ENCODE peak calls at places on chromosomes 1 and 21, in seven cellular contexts. U is neural crest cell, H is IMR-90, L is WTC11, W is heart left ventricle, A is AG10803, J is mucosa of descending colon. T is an unnamed sample.

GRCh38 chr1:52182874-52183400 is 41.0 kb downstream of the ZFYVE9 start:
- DNase-seq in U (no peak), H (no peak), L (no peak), W (no peak), A (no peak), J (no peak), T (no peak)

GRCh38 chr1:228647523-228648444 is 87.5 kb upstream of the RHOU start:
- DNase-seq in U (peak), H (no peak), L (peak), W (no peak), A (peak), J (peak), T (peak)

GRCh38 chr1:228446849-228447248 is 30.2 kb upstream of the TRIM17 start:
- DNase-seq in U (no peak), H (no peak), L (peak), W (no peak), A (no peak), J (no peak), T (no peak)

GRCh38 chr1:110438883-110439282 is 12.1 kb upstream of the PROK1 start:
- DNase-seq in U (no peak), H (peak), L (no peak), W (no peak), A (no peak), J (no peak), T (no peak)

GRCh38 chr1:160975026-160975425 is 20.4 kb upstream of the ITLN2 start:
- DNase-seq in U (no peak), H (no peak), L (no peak), W (no peak), A (no peak), J (no peak), T (no peak)

GRCh38 chr1:114549137-114549536 is 32.3 kb downstream of the BCAS2 start:
- DNase-seq in U (no peak), H (no peak), L (no peak), W (no peak), A (peak), J (no peak), T (no peak)

GRCh38 chr1:13807213-13807612 is 107.2 kb downstream of the PRDM2 start:
- DNase-seq in U (peak), H (no peak), L (peak), W (no peak), A (peak), J (peak), T (no peak)

GRCh38 chr1:7218210-7218832 is 433.1 kb downstream of the CAMTA1 start:
- DNase-seq in U (peak), H (peak), L (peak), W (no peak), A (peak), J (no peak), T (no peak)

GRCh38 chr1:200048244-200048643 is 20.7 kb downstream of the NR5A2 start:
- DNase-seq in U (no peak), H (no peak), L (peak), W (no peak), A (no peak), J (no peak), T (no peak)

GRCh38 chr1:172647987-172648386 is 10.9 kb upstream of the FASLG start:
- DNase-seq in U (no peak), H (no peak), L (no peak), W (no peak), A (no peak), J (no peak), T (no peak)

GRCh38 chr1:234272656-234273312 is 100.5 kb upstream of the COA6 start:
- DNase-seq in U (no peak), H (no peak), L (no peak), W (no peak), A (no peak), J (no peak), T (no peak)

GRCh38 chr1:203643213-203644045 is 16.8 kb downstream of the ATP2B4 start:
- DNase-seq in U (no peak), H (peak), L (no peak), W (no peak), A (no peak), J (no peak), T (no peak)

GRCh38 chr1:2825487-2826189 is 24.1 kb upstream of the TTC34 start:
- DNase-seq in U (no peak), H (no peak), L (no peak), W (no peak), A (no peak), J (no peak), T (no peak)

GRCh38 chr1:25724986-25725385 is 75.0 kb upstream of the SELENON start:
- DNase-seq in U (no peak), H (no peak), L (no peak), W (no peak), A (no peak), J (no peak), T (no peak)

GRCh38 chr1:36924282-36924791 is 110.0 kb downstream of the GRIK3 start:
- DNase-seq in U (peak), H (peak), L (peak), W (peak), A (peak), J (peak), T (peak)

GRCh38 chr1:94672934-94673333 is 131.4 kb upstream of the F3 start:
- DNase-seq in U (no peak), H (peak), L (no peak), W (no peak), A (peak), J (no peak), T (no peak)

GRCh38 chr21:15788847-15789548 is 59.2 kb downstream of the USP25 start:
- DNase-seq in U (no peak), H (peak), L (no peak), W (no peak), A (peak), J (no peak), T (no peak)

GRCh38 chr1:217542837-217543236 is 88.1 kb downstream of the GPATCH2 start:
- DNase-seq in U (no peak), H (no peak), L (no peak), W (no peak), A (no peak), J (no peak), T (no peak)

GRCh38 chr1:30822966-30823581 is 65.5 kb upstream of the LAPTM5 start:
- DNase-seq in U (no peak), H (no peak), L (no peak), W (no peak), A (peak), J (no peak), T (no peak)

GRCh38 chr1:154191990-154192450 is at the start of gene TPM3:
- DNase-seq in U (no peak), H (no peak), L (no peak), W (no peak), A (no peak), J (no peak), T (no peak)

GRCh38 chr1:25105836-25106235 is 126.5 kb downstream of the SYF2 start:
- DNase-seq in U (no peak), H (no peak), L (no peak), W (no peak), A (peak), J (no peak), T (no peak)

GRCh38 chr1:161738627-161739287 is 10.8 kb upstream of the DUSP12 start:
- DNase-seq in U (no peak), H (peak), L (peak), W (peak), A (peak), J (peak), T (peak)

GRCh38 chr21:16608209-16608830 is 878.5 kb downstream of the USP25 start:
- DNase-seq in U (no peak), H (no peak), L (no peak), W (no peak), A (no peak), J (no peak), T (no peak)

GRCh38 chr1:175152006-175152652 is 40.4 kb downstream of the KIAA0040 start:
- DNase-seq in U (peak), H (peak), L (peak), W (peak), A (peak), J (peak), T (peak)

GRCh38 chr1:181175356-181175755 is 86.9 kb downstream of the IER5 start:
- DNase-seq in U (no peak), H (no peak), L (no peak), W (no peak), A (no peak), J (no peak), T (no peak)

GRCh38 chr1:155759966-155760630 is 71.2 kb downstream of the DAP3 start:
- DNase-seq in U (no peak), H (no peak), L (no peak), W (no peak), A (peak), J (no peak), T (no peak)

GRCh38 chr1:204943495-204943894 is 72.8 kb downstream of the NFASC start:
- DNase-seq in U (no peak), H (no peak), L (no peak), W (no peak), A (no peak), J (no peak), T (no peak)

GRCh38 chr1:53946252-53947171 is at the start of gene LRRC42:
- DNase-seq in U (no peak), H (no peak), L (no peak), W (no peak), A (no peak), J (no peak), T (no peak)
- TF ChIP-seq CTCF in U (no peak), H (peak), L (no peak), W (no peak), A (no peak), J (no peak), T (no peak)

GRCh38 chr1:21898326-21899155 is 38.6 kb downstream of the HSPG2 start:
- DNase-seq in U (no peak), H (peak), L (no peak), W (peak), A (peak), J (peak), T (no peak)
- TF ChIP-seq CTCF in U (no peak), H (no peak), L (no peak), W (no peak), A (peak), J (no peak), T (no peak)

GRCh38 chr1:17397910-17398700 is 26.1 kb downstream of the PADI6 start:
- DNase-seq in U (no peak), H (no peak), L (no peak), W (no peak), A (no peak), J (no peak), T (no peak)
- TF ChIP-seq CTCF in U (no peak), H (no peak), L (no peak), W (no peak), A (no peak), J (no peak), T (no peak)

GRCh38 chr1:40949563-40949962 is 29.9 kb upstream of the CTPS1 start:
- DNase-seq in U (no peak), H (no peak), L (no peak), W (no peak), A (no peak), J (no peak), T (no peak)

GRCh38 chr1:40951943-40952743 is 27.4 kb upstream of the CTPS1 start:
- DNase-seq in U (peak), H (peak), L (peak), W (peak), A (no peak), J (peak), T (peak)

GRCh38 chr1:40956397-40956796 is 23.1 kb upstream of the CTPS1 start:
- DNase-seq in U (no peak), H (no peak), L (no peak), W (no peak), A (no peak), J (no peak), T (no peak)

GRCh38 chr1:40955266-40955665 is 24.2 kb upstream of the CTPS1 start:
- DNase-seq in U (no peak), H (no peak), L (no peak), W (no peak), A (no peak), J (no peak), T (no peak)

GRCh38 chr1:40952744-40953315 is 26.7 kb upstream of the CTPS1 start:
- DNase-seq in U (no peak), H (no peak), L (no peak), W (no peak), A (no peak), J (no peak), T (no peak)
- TF ChIP-seq CTCF in U (no peak), H (no peak), L (no peak), W (no peak), A (no peak), J (no peak), T (no peak)

GRCh38 chr1:159896086-159896930 is 3.7 kb downstream of the CFAP45 start:
- DNase-seq in U (no peak), H (no peak), L (no peak), W (no peak), A (no peak), J (no peak), T (no peak)

GRCh38 chr1:159889821-159890252 is 10.1 kb downstream of the CFAP45 start:
- DNase-seq in U (no peak), H (peak), L (no peak), W (peak), A (peak), J (no peak), T (no peak)

GRCh38 chr1:159889202-159889601 is 10.8 kb downstream of the CFAP45 start:
- DNase-seq in U (no peak), H (no peak), L (no peak), W (no peak), A (no peak), J (no peak), T (no peak)

GRCh38 chr1:159891275-159892157 is 8.4 kb downstream of the CFAP45 start:
- DNase-seq in U (peak), H (peak), L (peak), W (peak), A (peak), J (peak), T (peak)

GRCh38 chr1:159892944-159893343 is 7.0 kb downstream of the CFAP45 start:
- DNase-seq in U (no peak), H (no peak), L (no peak), W (no peak), A (no peak), J (no peak), T (no peak)
- TF ChIP-seq CTCF in U (no peak), H (no peak), L (no peak), W (no peak), A (no peak), J (no peak), T (no peak)

GRCh38 chr1:1435911-1436633 is 582 bp downstream of the VWA1 start:
- DNase-seq in U (no peak), H (no peak), L (peak), W (no peak), A (no peak), J (peak), T (no peak)

GRCh38 chr1:1434131-1434811 is 1.2 kb upstream of the VWA1 start:
- DNase-seq in U (no peak), H (no peak), L (peak), W (peak), A (no peak), J (peak), T (no peak)

GRCh38 chr1:1436634-1437032 is 1.1 kb downstream of the VWA1 start:
- DNase-seq in U (no peak), H (no peak), L (no peak), W (no peak), A (no peak), J (no peak), T (no peak)

GRCh38 chr1:1434812-1435093 is 737 bp upstream of the VWA1 start:
- DNase-seq in U (no peak), H (no peak), L (no peak), W (no peak), A (no peak), J (no peak), T (no peak)

DNA sequence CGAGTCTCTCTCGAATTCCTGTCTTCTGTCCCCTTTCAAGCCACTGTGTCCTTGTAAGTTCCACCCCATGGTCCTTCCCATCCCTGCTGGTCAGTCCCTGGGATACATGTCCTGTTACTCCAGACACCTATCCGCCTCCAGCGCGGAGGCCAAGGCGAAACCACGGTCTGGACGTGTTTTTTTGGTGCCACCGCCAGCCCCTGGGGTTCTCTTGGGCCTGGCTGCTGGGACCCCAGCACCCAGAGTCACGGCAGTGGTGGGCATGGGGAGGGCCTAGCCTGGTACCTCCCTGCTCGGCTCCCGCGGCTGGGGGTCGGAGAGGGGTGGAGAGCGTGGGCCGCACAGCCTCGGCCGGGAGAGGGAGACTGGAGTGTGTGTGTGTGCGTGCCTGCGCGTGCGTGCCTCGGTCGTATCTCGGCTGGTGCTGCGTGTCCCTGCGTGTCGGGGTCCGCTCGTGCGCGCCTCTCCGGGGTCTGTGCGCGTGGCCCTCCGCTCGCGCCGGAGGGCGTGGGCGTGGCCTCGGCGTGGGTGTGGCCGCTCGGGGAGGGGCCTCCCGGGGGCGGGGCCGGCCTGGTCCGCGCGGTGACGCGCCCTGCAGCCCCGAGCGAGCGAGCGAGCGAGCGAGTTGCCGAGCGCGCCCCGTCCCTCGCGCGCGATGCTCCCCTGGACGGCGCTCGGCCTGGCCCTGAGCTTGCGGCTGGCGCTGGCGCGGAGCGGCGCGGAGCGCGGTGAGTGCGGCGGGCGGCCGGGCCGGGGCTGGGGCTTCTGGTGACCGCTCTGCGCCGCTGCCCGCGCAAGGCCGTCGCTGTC is at the start of gene VWA1:
- DNase-seq in U (peak), H (peak), L (peak), W (peak), A (peak), J (peak), T (peak)
- TF ChIP-seq CTCF in U (peak), H (no peak), L (no peak), W (no peak), A (no peak), J (no peak), T (no peak)

T was measured in activated B cell treated with CpG ODN at 0.5 μM for 24 hours.